ENCODE peak calls at places on chromosomes 1 and 21, in nine cellular contexts. F is nucleus accumbens; G is HEK293T; Z is HTR-8/SVneo; I is NCI-H1436; K is skeletal muscle cell; M is activated CD4-positive, alpha-beta T cell treated with anti-CD3 and anti-CD28 coated beads for 36 hours; U is immature natural killer cell; P is effector CD4-positive, alpha-beta T cell. C is an unnamed sample.

GRCh38 chr1:36964830-36965229 is 69.5 kb downstream of the GRIK3 start:
- DNase-seq in Z (no peak), F (no peak), G (no peak), K (no peak), I (peak; percentile 74), U (no peak), M (no peak), P (no peak), C (no peak)

GRCh38 chr1:25026757-25027450 is 96.8 kb upstream of the RUNX3 start:
- DNase-seq in U (no peak), Z (no peak), P (no peak), M (no peak), K (no peak), I (no peak), F (no peak), G (no peak), C (no peak)

GRCh38 chr1:99149952-99150351 is 114.3 kb upstream of the PLPPR4 start:
- DNase-seq in F (no peak), U (no peak), G (no peak), K (no peak), I (no peak), P (no peak), M (no peak), Z (no peak), C (no peak)

GRCh38 chr1:172627702-172628101 is 31.2 kb upstream of the FASLG start:
- DNase-seq in I (no peak), K (no peak), G (no peak), P (no peak), F (no peak), Z (no peak), U (no peak), M (no peak), C (no peak)

GRCh38 chr1:201637282-201638076 is 98.6 kb downstream of the NAV1 start:
- DNase-seq in Z (no peak), U (no peak), M (no peak), K (no peak), I (no peak), P (no peak), F (no peak), G (no peak), C (no peak)

GRCh38 chr1:1068374-1069060 is 5.6 kb downstream of the RNF223 start:
- DNase-seq in P (peak; percentile 42), F (peak; percentile 69), U (peak; percentile 25), Z (peak; percentile 48), M (no peak), G (no peak), I (peak; percentile 58), K (no peak), C (peak; percentile 42)

GRCh38 chr1:41662656-41663437 is 178.4 kb upstream of the EDN2 start:
- DNase-seq in G (peak; percentile 48), P (peak; percentile 23), F (peak; percentile 42), K (no peak), M (peak; percentile 71), Z (no peak), I (no peak), U (no peak), C (peak; percentile 8)

GRCh38 chr1:206703647-206704046 is 18.9 kb downstream of the MAPKAPK2 start:
- DNase-seq in U (peak; percentile 45), M (peak; percentile 81), P (peak; percentile 62), Z (no peak), F (no peak), I (no peak), K (no peak), G (no peak), C (no peak)

GRCh38 chr21:32209580-32209979 is 69.3 kb downstream of the MIS18A start:
- DNase-seq in Z (no peak), G (no peak), P (no peak), K (no peak), I (no peak), M (no peak), U (no peak), F (no peak), C (no peak)

GRCh38 chr21:44949161-44950015 is 9.6 kb downstream of the SLX9 start:
- DNase-seq in P (peak; percentile 85), U (peak; percentile 77), F (peak; percentile 64), M (peak; percentile 91), I (no peak), K (no peak), Z (peak; percentile 93), G (peak; percentile 86), C (peak; percentile 90)

GRCh38 chr1:180188679-180189175 is 34.1 kb downstream of the QSOX1 start:
- DNase-seq in F (no peak), M (no peak), U (no peak), Z (no peak), P (no peak), G (no peak), I (no peak), K (no peak), C (no peak)

GRCh38 chr1:34113887-34114286 is 51.1 kb downstream of the CSMD2 start:
- DNase-seq in Z (no peak), U (no peak), G (no peak), P (no peak), F (no peak), I (no peak), K (no peak), M (no peak), C (peak; percentile 8)

GRCh38 chr1:243628476-243628907 is 221.6 kb downstream of the AKT3 start:
- DNase-seq in F (no peak), Z (no peak), P (no peak), U (no peak), M (no peak), G (no peak), I (no peak), K (no peak), C (no peak)

GRCh38 chr1:91124989-91125417 is 103.2 kb upstream of the ZNF644 start:
- DNase-seq in U (peak; percentile 76), M (peak; percentile 66), Z (no peak), G (no peak), K (no peak), F (no peak), I (no peak), P (no peak), C (no peak)

C was measured in HAP-1.